ENCODE peak calls at places on chromosomes 7 and 10, in five cellular contexts. One of them, this sample, is unnamed.

GRCh38 chr10:77201135-77202111 is 436.2 kb downstream of the KCNMA1 start:
- DNase-seq in heart right ventricle: no peak
- DNase-seq in sigmoid colon: peak; percentile 79
- DNase-seq in psoas muscle: no peak
- DNase-seq in naive thymus-derived CD4-positive, alpha-beta T cell: no peak
- DNase-seq in this sample: no peak

GRCh38 chr10:104689105-104689504 is 48.0 kb downstream of the SORCS3 start:
- DNase-seq in heart right ventricle: no peak
- DNase-seq in sigmoid colon: no peak
- DNase-seq in psoas muscle: no peak
- DNase-seq in naive thymus-derived CD4-positive, alpha-beta T cell: no peak
- DNase-seq in this sample: no peak

GRCh38 chr10:91000985-91001384 is 80.1 kb upstream of the ANKRD1 start:
- DNase-seq in heart right ventricle: no peak
- DNase-seq in sigmoid colon: no peak
- DNase-seq in psoas muscle: no peak
- DNase-seq in naive thymus-derived CD4-positive, alpha-beta T cell: no peak
- DNase-seq in this sample: no peak

GRCh38 chr7:1555046-1555812 is 776 bp downstream of the TMEM184A start:
- DNase-seq in heart right ventricle: peak; percentile 18
- DNase-seq in sigmoid colon: no peak
- DNase-seq in psoas muscle: peak; percentile 74
- DNase-seq in naive thymus-derived CD4-positive, alpha-beta T cell: no peak
- DNase-seq in this sample: no peak

GRCh38 chr7:8277394-8277982 is 15.5 kb upstream of the ICA1 start:
- DNase-seq in heart right ventricle: no peak
- DNase-seq in sigmoid colon: no peak
- DNase-seq in psoas muscle: no peak
- DNase-seq in naive thymus-derived CD4-positive, alpha-beta T cell: no peak
- DNase-seq in this sample: no peak

GRCh38 chr10:124451227-124451807 is 1.5 kb upstream of the NKX1-2 start:
- DNase-seq in heart right ventricle: no peak
- DNase-seq in sigmoid colon: no peak
- DNase-seq in psoas muscle: no peak
- DNase-seq in naive thymus-derived CD4-positive, alpha-beta T cell: no peak
- DNase-seq in this sample: no peak

GRCh38 chr10:12590682-12591642 is 241.6 kb downstream of the CAMK1D start:
- DNase-seq in heart right ventricle: no peak
- DNase-seq in sigmoid colon: peak; percentile 40
- DNase-seq in psoas muscle: no peak
- DNase-seq in naive thymus-derived CD4-positive, alpha-beta T cell: no peak
- DNase-seq in this sample: no peak

GRCh38 chr7:19572566-19572965 is 136.3 kb downstream of the POLR1F start:
- DNase-seq in heart right ventricle: no peak
- DNase-seq in sigmoid colon: no peak
- DNase-seq in psoas muscle: no peak
- DNase-seq in naive thymus-derived CD4-positive, alpha-beta T cell: no peak
- DNase-seq in this sample: no peak

GRCh38 chr7:2301510-2301860 is 12.8 kb downstream of the SNX8 start:
- DNase-seq in heart right ventricle: no peak
- DNase-seq in sigmoid colon: no peak
- DNase-seq in psoas muscle: no peak
- DNase-seq in naive thymus-derived CD4-positive, alpha-beta T cell: no peak
- DNase-seq in this sample: no peak

GRCh38 chr10:12160664-12161063 is 31.2 kb downstream of the SEC61A2 start:
- DNase-seq in heart right ventricle: no peak
- DNase-seq in sigmoid colon: no peak
- DNase-seq in psoas muscle: no peak
- DNase-seq in naive thymus-derived CD4-positive, alpha-beta T cell: no peak
- DNase-seq in this sample: no peak

GRCh38 chr10:26486304-26486703 is 48.2 kb downstream of the APBB1IP start:
- DNase-seq in heart right ventricle: no peak
- DNase-seq in sigmoid colon: no peak
- DNase-seq in psoas muscle: no peak
- DNase-seq in naive thymus-derived CD4-positive, alpha-beta T cell: no peak
- DNase-seq in this sample: no peak

GRCh38 chr10:104557966-104558365 is 83.1 kb upstream of the SORCS3 start:
- DNase-seq in heart right ventricle: no peak
- DNase-seq in sigmoid colon: peak; percentile 40
- DNase-seq in psoas muscle: no peak
- DNase-seq in naive thymus-derived CD4-positive, alpha-beta T cell: no peak
- DNase-seq in this sample: no peak

DNA sequence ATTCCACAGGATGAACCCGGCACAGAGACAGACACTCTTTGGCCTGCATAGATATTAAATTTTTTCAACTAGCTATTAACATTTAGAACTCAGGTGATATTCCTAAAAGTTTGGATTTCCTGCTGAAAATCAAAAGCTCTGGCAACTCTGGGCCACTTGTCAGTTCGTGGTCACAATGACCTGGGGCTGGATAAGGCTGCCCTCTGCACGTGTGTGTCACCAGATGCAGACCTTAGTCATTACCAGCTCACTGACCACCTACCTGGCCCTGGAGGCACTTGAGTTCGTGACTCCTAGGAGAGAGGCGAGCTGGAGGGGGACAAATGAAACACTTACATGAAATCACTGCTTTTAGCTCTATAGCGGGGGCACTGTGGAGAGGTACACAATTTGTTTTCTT is 126.5 kb downstream of the HIPK2 start:
- DNase-seq in heart right ventricle: no peak
- DNase-seq in sigmoid colon: no peak
- DNase-seq in psoas muscle: no peak
- DNase-seq in naive thymus-derived CD4-positive, alpha-beta T cell: no peak
- DNase-seq in this sample: no peak
- H3K27ac ChIP-seq in heart right ventricle: peak overlapping the region; percentile 29
- H3K27ac ChIP-seq in sigmoid colon: no peak overlapping the region
- H3K27ac ChIP-seq in psoas muscle: peak overlapping the region; percentile 51
- H3K27ac ChIP-seq in naive thymus-derived CD4-positive, alpha-beta T cell: no peak overlapping the region
- H3K27ac ChIP-seq in this sample: no peak overlapping the region

DNA sequence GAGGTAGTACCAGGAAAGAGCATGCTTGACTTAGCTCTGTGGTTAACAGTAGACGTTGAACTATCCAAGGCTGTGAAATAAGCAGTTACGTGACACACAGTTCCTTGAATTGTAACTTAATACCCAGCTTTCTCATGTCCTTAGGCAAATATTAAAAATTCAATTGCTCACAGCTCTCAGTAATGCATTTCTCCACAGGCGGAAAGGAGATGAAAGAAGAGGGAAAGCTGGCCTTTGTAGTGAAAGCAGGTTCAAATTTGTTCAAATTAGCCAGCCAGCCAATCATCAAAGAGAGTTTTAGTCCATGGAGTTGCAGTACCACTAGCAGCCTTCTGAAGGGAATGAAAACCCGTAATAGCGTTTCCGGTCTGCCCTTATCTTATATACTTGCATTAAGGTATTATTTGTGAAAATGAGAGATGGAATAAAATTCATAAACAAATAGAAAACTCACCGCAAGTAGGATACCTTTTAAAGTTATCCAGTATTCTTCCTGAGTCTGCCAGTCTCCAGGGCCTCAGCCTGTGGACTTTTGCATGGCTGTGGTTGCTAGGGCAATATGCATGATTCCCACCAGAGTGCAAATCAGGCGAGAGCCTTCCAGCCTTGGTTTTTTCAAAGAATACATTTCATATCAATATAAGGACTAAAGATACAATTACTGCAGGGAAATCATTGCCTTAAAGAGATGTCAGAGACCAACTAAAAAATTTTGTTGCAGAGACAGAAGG is 795.5 kb downstream of the TNS3 start:
- DNase-seq in heart right ventricle: no peak
- DNase-seq in sigmoid colon: no peak
- DNase-seq in psoas muscle: no peak
- DNase-seq in naive thymus-derived CD4-positive, alpha-beta T cell: no peak
- DNase-seq in this sample: no peak
- H3K27ac ChIP-seq in heart right ventricle: no peak overlapping the region
- H3K27ac ChIP-seq in sigmoid colon: no peak overlapping the region
- H3K27ac ChIP-seq in psoas muscle: no peak overlapping the region
- H3K27ac ChIP-seq in naive thymus-derived CD4-positive, alpha-beta T cell: no peak overlapping the region
- H3K27ac ChIP-seq in this sample: no peak overlapping the region

GRCh38 chr10:74056081-74056818 is 58.3 kb downstream of the VCL start:
- DNase-seq in heart right ventricle: no peak
- DNase-seq in sigmoid colon: no peak
- DNase-seq in psoas muscle: no peak
- DNase-seq in naive thymus-derived CD4-positive, alpha-beta T cell: no peak
- DNase-seq in this sample: no peak

GRCh38 chr10:74058071-74058470 is 60.2 kb downstream of the VCL start:
- DNase-seq in heart right ventricle: no peak
- DNase-seq in sigmoid colon: no peak
- DNase-seq in psoas muscle: no peak
- DNase-seq in naive thymus-derived CD4-positive, alpha-beta T cell: no peak
- DNase-seq in this sample: no peak

GRCh38 chr10:74055383-74056065 is 57.6 kb downstream of the VCL start:
- DNase-seq in heart right ventricle: no peak
- DNase-seq in sigmoid colon: no peak
- DNase-seq in psoas muscle: no peak
- DNase-seq in naive thymus-derived CD4-positive, alpha-beta T cell: no peak
- DNase-seq in this sample: no peak

GRCh38 chr10:74063256-74063655 is 65.3 kb downstream of the VCL start:
- DNase-seq in heart right ventricle: no peak
- DNase-seq in sigmoid colon: no peak
- DNase-seq in psoas muscle: no peak
- DNase-seq in naive thymus-derived CD4-positive, alpha-beta T cell: no peak
- DNase-seq in this sample: no peak

DNA sequence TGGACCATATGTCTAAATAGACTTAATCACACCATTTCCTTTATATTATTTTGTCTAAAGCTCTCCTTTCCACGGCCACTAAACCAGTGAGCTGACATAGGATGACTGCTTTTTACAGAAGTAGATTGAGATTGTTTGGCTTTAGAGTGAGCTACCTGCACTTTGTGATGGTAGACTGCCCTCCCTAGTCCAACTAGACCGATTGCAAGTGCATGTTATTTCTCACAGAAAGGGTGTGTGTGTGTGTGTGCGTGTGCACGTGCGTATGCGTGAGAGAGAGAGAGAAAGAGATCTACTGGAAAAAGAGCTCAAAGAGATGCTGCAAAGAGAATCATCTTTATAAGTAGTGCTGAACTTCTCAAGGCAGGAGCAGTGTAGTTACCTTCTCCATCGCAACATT is 60.7 kb downstream of the VCL start:
- DNase-seq in heart right ventricle: no peak
- DNase-seq in sigmoid colon: no peak
- DNase-seq in psoas muscle: no peak
- DNase-seq in naive thymus-derived CD4-positive, alpha-beta T cell: no peak
- DNase-seq in this sample: no peak
- H3K27ac ChIP-seq in heart right ventricle: peak overlapping the region; percentile 16
- H3K27ac ChIP-seq in sigmoid colon: no peak overlapping the region
- H3K27ac ChIP-seq in psoas muscle: peak overlapping the region; percentile 67
- H3K27ac ChIP-seq in naive thymus-derived CD4-positive, alpha-beta T cell: no peak overlapping the region
- H3K27ac ChIP-seq in this sample: peak overlapping the region; percentile 21

DNA sequence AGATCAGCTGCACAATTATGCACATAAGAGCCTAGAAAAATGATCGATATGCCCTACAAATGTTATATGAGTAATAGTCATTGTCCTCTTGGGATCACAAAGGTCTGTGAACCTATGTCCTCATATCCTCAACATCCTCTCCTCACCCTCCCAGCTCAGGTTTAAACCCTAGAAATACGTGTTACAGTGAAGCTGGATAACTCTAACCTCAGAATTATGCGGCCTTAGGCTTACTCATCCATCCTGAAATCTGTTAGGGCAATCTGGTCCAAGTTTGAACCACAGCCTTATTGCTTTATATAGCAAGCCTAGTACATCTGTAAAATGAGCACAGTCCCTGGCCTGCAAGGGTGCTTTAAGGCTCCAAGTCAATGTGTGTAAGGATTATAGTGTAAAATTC is 84.2 kb upstream of the FRMD4A start:
- DNase-seq in heart right ventricle: no peak
- DNase-seq in sigmoid colon: no peak
- DNase-seq in psoas muscle: no peak
- DNase-seq in naive thymus-derived CD4-positive, alpha-beta T cell: no peak
- DNase-seq in this sample: no peak
- H3K27ac ChIP-seq in heart right ventricle: no peak overlapping the region
- H3K27ac ChIP-seq in sigmoid colon: no peak overlapping the region
- H3K27ac ChIP-seq in psoas muscle: no peak overlapping the region
- H3K27ac ChIP-seq in naive thymus-derived CD4-positive, alpha-beta T cell: no peak overlapping the region
- H3K27ac ChIP-seq in this sample: no peak overlapping the region

DNA sequence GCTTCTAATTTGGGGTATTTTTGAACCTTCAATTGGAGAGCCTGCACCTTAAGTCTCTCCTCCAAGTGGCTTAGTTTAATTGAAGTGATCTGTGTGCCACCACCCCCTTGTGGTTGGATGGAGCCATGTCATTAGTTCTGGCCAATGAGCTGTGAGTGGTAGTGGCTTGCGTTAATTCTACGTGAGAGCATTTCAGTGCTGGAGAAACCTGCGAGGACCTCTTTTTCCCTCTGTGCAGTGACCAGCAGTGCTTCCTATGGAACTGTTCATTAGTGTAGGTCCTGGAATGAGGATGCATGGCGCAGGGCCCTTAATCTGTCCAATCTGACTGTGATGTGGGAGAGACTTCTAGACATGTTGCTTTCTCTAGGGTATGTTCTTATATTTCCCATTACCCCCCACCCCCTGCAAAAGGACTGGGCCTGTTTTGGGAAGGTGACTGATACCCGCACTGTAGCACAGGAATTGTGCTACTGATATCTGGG is 3.8 kb downstream of the HILPDA start:
- DNase-seq in heart right ventricle: no peak
- DNase-seq in sigmoid colon: peak; percentile 73
- DNase-seq in psoas muscle: peak; percentile 56
- DNase-seq in naive thymus-derived CD4-positive, alpha-beta T cell: peak; percentile 53
- DNase-seq in this sample: peak; percentile 85
- H3K27ac ChIP-seq in heart right ventricle: no peak overlapping the region
- H3K27ac ChIP-seq in sigmoid colon: no peak overlapping the region
- H3K27ac ChIP-seq in psoas muscle: no peak overlapping the region
- H3K27ac ChIP-seq in naive thymus-derived CD4-positive, alpha-beta T cell: no peak overlapping the region
- H3K27ac ChIP-seq in this sample: no peak overlapping the region

DNA sequence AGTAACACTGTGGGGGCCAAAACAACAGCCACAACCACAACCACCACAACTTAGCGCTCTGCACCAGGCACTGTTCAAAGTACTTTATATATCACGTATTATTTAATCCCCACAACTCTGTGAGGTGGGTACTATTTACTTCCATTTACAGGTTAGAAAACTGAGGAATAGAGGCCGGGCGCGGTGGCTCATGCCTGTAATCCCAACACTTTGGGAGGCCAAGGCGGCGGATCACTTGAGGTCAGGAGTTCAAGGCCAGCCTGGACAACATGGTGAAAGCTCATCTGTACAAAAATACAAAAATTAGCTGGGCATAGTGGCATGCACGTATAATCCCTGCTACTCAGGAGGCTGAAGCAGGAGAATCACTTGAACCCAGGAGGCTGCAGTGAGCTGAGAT is 3.6 kb downstream of the DNAJC12 start:
- DNase-seq in heart right ventricle: no peak
- DNase-seq in sigmoid colon: no peak
- DNase-seq in psoas muscle: no peak
- DNase-seq in naive thymus-derived CD4-positive, alpha-beta T cell: no peak
- DNase-seq in this sample: no peak
- H3K27ac ChIP-seq in heart right ventricle: no peak overlapping the region
- H3K27ac ChIP-seq in sigmoid colon: no peak overlapping the region
- H3K27ac ChIP-seq in psoas muscle: no peak overlapping the region
- H3K27ac ChIP-seq in naive thymus-derived CD4-positive, alpha-beta T cell: no peak overlapping the region
- H3K27ac ChIP-seq in this sample: no peak overlapping the region

DNA sequence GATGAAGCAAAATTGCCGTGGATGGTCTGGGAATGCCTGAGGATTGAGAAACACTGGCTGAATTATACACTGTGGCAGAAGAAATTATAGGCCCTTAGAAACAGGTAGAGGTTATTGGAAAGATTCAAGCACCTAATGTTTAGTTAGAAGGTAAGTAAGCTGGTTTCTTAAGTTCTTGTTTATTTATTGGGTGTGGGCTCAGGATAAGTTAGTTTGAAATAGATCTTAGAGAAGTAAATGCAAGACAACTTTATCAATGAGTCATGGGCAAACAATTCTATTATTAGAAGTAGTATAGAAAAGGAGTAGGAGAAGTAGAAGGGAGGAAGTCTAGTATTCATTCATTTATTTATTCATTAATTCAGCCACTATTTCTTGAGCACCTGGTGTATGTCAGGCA is 96.5 kb downstream of the KAT6B start:
- DNase-seq in heart right ventricle: no peak
- DNase-seq in sigmoid colon: no peak
- DNase-seq in psoas muscle: no peak
- DNase-seq in naive thymus-derived CD4-positive, alpha-beta T cell: no peak
- DNase-seq in this sample: no peak
- H3K27ac ChIP-seq in heart right ventricle: no peak overlapping the region
- H3K27ac ChIP-seq in sigmoid colon: no peak overlapping the region
- H3K27ac ChIP-seq in psoas muscle: peak overlapping the region; percentile 12
- H3K27ac ChIP-seq in naive thymus-derived CD4-positive, alpha-beta T cell: no peak overlapping the region
- H3K27ac ChIP-seq in this sample: peak overlapping the region; percentile 67